ENCODE peak calls at places on chromosomes 7 and 10, in eight cellular contexts. L is NCI-H345; B is naive thymus-derived CD4-positive, alpha-beta T cell; J is GM23248; F is hepatocyte; R is choroid plexus epithelial cell; V is stimulated activated naive CD4-positive, alpha-beta T cell treated with Interleukin-2 at 50 U/mL for 16 hours; I is activated naive CD4-positive, alpha-beta T cell treated with anti-CD3 and anti-CD28 coated beads for 36 hours. Y is an unnamed sample.

GRCh38 chr10:92839191-92840085 is 8.9 kb upstream of the EXOC6 start:
- DNase-seq in L (peak), B (peak), J (peak), F (peak), R (peak), V (peak), I (peak), Y (peak)

GRCh38 chr10:191703-192518 is 56.7 kb downstream of the ZMYND11 start:
- DNase-seq in L (no peak), B (no peak), J (peak), F (no peak), R (peak), V (no peak), I (no peak), Y (no peak)

GRCh38 chr10:95133997-95134396 is 60.0 kb upstream of the ACSM6 start:
- DNase-seq in L (no peak), B (no peak), J (no peak), F (no peak), R (no peak), V (no peak), I (no peak), Y (no peak)

GRCh38 chr7:130401101-130401500 is 20.8 kb downstream of the CPA1 start:
- DNase-seq in L (no peak), B (no peak), J (no peak), F (no peak), R (no peak), V (no peak), I (no peak), Y (no peak)

GRCh38 chr10:85152488-85152887 is 824.1 kb downstream of the CCSER2 start:
- DNase-seq in L (no peak), B (no peak), J (no peak), F (no peak), R (no peak), V (no peak), I (no peak), Y (no peak)

GRCh38 chr10:440127-440526 is 249.3 kb downstream of the DIP2C start:
- DNase-seq in L (no peak), B (no peak), J (no peak), F (no peak), R (no peak), V (no peak), I (no peak), Y (no peak)

GRCh38 chr10:49353895-49354566 is 41.9 kb downstream of the DRGX start:
- DNase-seq in L (no peak), B (no peak), J (no peak), F (no peak), R (no peak), V (no peak), I (no peak), Y (no peak)

GRCh38 chr7:29331163-29331562 is 136.6 kb downstream of the CHN2 start:
- DNase-seq in L (peak), B (no peak), J (no peak), F (no peak), R (no peak), V (no peak), I (no peak), Y (no peak)

GRCh38 chr10:1535337-1535957 is 201.9 kb downstream of the ADARB2 start:
- DNase-seq in L (no peak), B (no peak), J (no peak), F (no peak), R (no peak), V (no peak), I (no peak), Y (no peak)

GRCh38 chr10:103265712-103266329 is 11.1 kb upstream of the INA start:
- DNase-seq in L (no peak), B (peak), J (peak), F (peak), R (peak), V (no peak), I (peak), Y (no peak)